ENCODE peak calls at places on chromosomes 12 and 14, in five cellular contexts. One of them, this sample, is unnamed. For H3K27me3 and H3K36me3, the result is how much of the 10 kb centered on the place peaks cover.

GRCh38 chr12:114476159-114476558 is 70.2 kb upstream of the TBX5 start:
- DNase-seq in heart left ventricle: no peak
- DNase-seq in GM23338: peak
- DNase-seq in endothelial cell of umbilical vein: no peak
- DNase-seq in HCT116: peak
- DNase-seq in this sample: no peak

GRCh38 chr12:92002673-92003382 is 142.8 kb downstream of the BTG1 start:
- DNase-seq in heart left ventricle: no peak
- DNase-seq in GM23338: no peak
- DNase-seq in endothelial cell of umbilical vein: peak
- DNase-seq in HCT116: no peak
- DNase-seq in this sample: no peak

GRCh38 chr12:32477714-32478113 is 78.4 kb downstream of the FGD4 start:
- DNase-seq in heart left ventricle: no peak
- DNase-seq in GM23338: no peak
- DNase-seq in endothelial cell of umbilical vein: no peak
- DNase-seq in HCT116: no peak
- DNase-seq in this sample: no peak

GRCh38 chr14:31510222-31510621 is 22.4 kb upstream of the GPR33 start:
- DNase-seq in heart left ventricle: no peak
- DNase-seq in GM23338: peak
- DNase-seq in endothelial cell of umbilical vein: peak
- DNase-seq in HCT116: peak
- DNase-seq in this sample: no peak

GRCh38 chr12:39935839-39936238 is 170.0 kb downstream of the SLC2A13 start:
- DNase-seq in heart left ventricle: no peak
- DNase-seq in GM23338: no peak
- DNase-seq in endothelial cell of umbilical vein: no peak
- DNase-seq in HCT116: no peak
- DNase-seq in this sample: no peak

GRCh38 chr12:39777465-39777864 is 157.9 kb upstream of the ABCD2 start:
- DNase-seq in heart left ventricle: no peak
- DNase-seq in GM23338: no peak
- DNase-seq in endothelial cell of umbilical vein: no peak
- DNase-seq in HCT116: no peak
- DNase-seq in this sample: no peak

GRCh38 chr14:24734917-24735500 is 101.0 kb upstream of the GZMB start:
- DNase-seq in heart left ventricle: no peak
- DNase-seq in GM23338: peak
- DNase-seq in endothelial cell of umbilical vein: peak
- DNase-seq in HCT116: peak
- DNase-seq in this sample: peak

GRCh38 chr12:92759634-92760268 is 57.0 kb downstream of the PLEKHG7 start:
- DNase-seq in heart left ventricle: no peak
- DNase-seq in GM23338: no peak
- DNase-seq in endothelial cell of umbilical vein: peak
- DNase-seq in HCT116: peak
- DNase-seq in this sample: peak

GRCh38 chr12:57776247-57776587 is 3.8 kb downstream of the EEF1AKMT3 start:
- DNase-seq in heart left ventricle: no peak
- DNase-seq in GM23338: no peak
- DNase-seq in endothelial cell of umbilical vein: no peak
- DNase-seq in HCT116: no peak
- DNase-seq in this sample: no peak

GRCh38 chr14:68589447-68590232 is 203.2 kb downstream of the ZFP36L1 start:
- DNase-seq in heart left ventricle: peak
- DNase-seq in GM23338: no peak
- DNase-seq in endothelial cell of umbilical vein: no peak
- DNase-seq in HCT116: no peak
- DNase-seq in this sample: no peak

GRCh38 chr14:23043749-23044148 is 1.7 kb downstream of the PSMB11 start:
- DNase-seq in heart left ventricle: no peak
- DNase-seq in GM23338: no peak
- DNase-seq in endothelial cell of umbilical vein: no peak
- DNase-seq in HCT116: no peak
- DNase-seq in this sample: no peak

GRCh38 chr12:13880613-13881012 is 100.8 kb downstream of the GRIN2B start:
- DNase-seq in heart left ventricle: no peak
- DNase-seq in GM23338: no peak
- DNase-seq in endothelial cell of umbilical vein: no peak
- DNase-seq in HCT116: no peak
- DNase-seq in this sample: no peak

GRCh38 chr12:68476786-68477185 is 133.9 kb upstream of the RAP1B start:
- DNase-seq in heart left ventricle: no peak
- DNase-seq in GM23338: no peak
- DNase-seq in endothelial cell of umbilical vein: no peak
- DNase-seq in HCT116: no peak
- DNase-seq in this sample: no peak

GRCh38 chr12:119669744-119670472 is 2.0 kb downstream of the PRKAB1 start:
- DNase-seq in heart left ventricle: no peak
- DNase-seq in GM23338: no peak
- DNase-seq in endothelial cell of umbilical vein: peak
- DNase-seq in HCT116: no peak
- DNase-seq in this sample: peak

GRCh38 chr14:87066221-87066817 is 926.7 kb downstream of the GALC start:
- DNase-seq in heart left ventricle: no peak
- DNase-seq in GM23338: peak
- DNase-seq in endothelial cell of umbilical vein: no peak
- DNase-seq in HCT116: no peak
- DNase-seq in this sample: no peak

GRCh38 chr12:103786201-103786600 is 54.8 kb downstream of the NT5DC3 start:
- DNase-seq in heart left ventricle: no peak
- DNase-seq in GM23338: no peak
- DNase-seq in endothelial cell of umbilical vein: no peak
- DNase-seq in HCT116: no peak
- DNase-seq in this sample: no peak

GRCh38 chr12:103782399-103782798 is 58.6 kb downstream of the NT5DC3 start:
- DNase-seq in heart left ventricle: no peak
- DNase-seq in GM23338: no peak
- DNase-seq in endothelial cell of umbilical vein: no peak
- DNase-seq in HCT116: no peak
- DNase-seq in this sample: no peak

GRCh38 chr12:103785243-103786031 is 55.6 kb downstream of the NT5DC3 start:
- DNase-seq in heart left ventricle: no peak
- DNase-seq in GM23338: no peak
- DNase-seq in endothelial cell of umbilical vein: no peak
- DNase-seq in HCT116: no peak
- DNase-seq in this sample: no peak

GRCh38 chr12:103780992-103781391 is 60.0 kb downstream of the NT5DC3 start:
- DNase-seq in heart left ventricle: no peak
- DNase-seq in GM23338: no peak
- DNase-seq in endothelial cell of umbilical vein: no peak
- DNase-seq in HCT116: no peak
- DNase-seq in this sample: no peak

DNA sequence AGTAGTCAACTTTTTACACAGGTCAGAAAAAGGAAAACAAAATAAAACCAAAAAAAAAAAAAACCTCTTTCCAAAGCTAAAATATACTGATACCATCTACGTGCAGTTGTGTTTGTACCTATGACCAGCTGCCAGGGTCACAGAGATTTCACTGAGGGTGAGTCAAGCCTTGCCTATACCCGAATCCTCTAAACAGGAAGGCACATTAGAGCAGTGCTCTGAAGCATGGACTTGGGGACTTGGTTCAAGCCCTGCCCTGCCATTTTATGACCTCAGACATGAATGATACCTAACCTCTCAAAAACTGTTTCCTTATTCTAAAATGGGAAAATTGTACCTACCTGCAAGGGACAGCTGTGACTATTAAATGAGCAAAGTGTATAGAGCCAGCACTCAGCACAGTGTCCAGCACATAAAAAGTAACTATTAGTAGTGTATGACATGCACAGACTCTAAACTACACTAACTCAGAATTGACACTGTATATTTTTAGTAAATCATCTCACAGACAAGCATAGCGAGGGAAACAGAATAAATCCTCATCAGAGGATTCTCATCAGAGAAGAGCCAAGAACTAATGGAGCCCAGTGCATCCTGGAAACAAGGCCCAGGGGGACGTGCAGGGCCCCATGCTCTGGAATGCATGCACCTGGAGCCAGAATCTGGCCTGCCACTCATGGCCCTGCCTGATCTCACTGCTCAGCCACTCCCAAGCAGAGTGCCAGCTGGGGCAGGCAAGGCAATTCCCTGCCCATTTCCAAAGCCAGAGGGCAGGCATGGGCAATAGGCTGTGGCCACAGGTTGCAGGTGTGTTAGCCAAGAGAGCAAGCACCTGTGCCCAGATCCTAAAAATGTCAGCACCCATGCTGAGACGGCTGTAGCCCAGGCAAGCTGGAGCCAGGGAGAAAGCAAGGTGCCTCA is 57.0 kb downstream of the NT5DC3 start:
- DNase-seq in heart left ventricle: no peak
- DNase-seq in GM23338: no peak
- DNase-seq in endothelial cell of umbilical vein: no peak
- DNase-seq in HCT116: no peak
- DNase-seq in this sample: no peak
- TF ChIP-seq CTCF in heart left ventricle: peak
- TF ChIP-seq CTCF in GM23338: no peak
- TF ChIP-seq CTCF in endothelial cell of umbilical vein: no peak
- TF ChIP-seq CTCF in HCT116: peak
- TF ChIP-seq CTCF in this sample: peak

GRCh38 chr14:99674064-99674650 is 9.9 kb upstream of the CYP46A1 start:
- DNase-seq in heart left ventricle: no peak
- DNase-seq in GM23338: no peak
- DNase-seq in endothelial cell of umbilical vein: no peak
- DNase-seq in HCT116: no peak
- DNase-seq in this sample: no peak
- H3K27me3 ChIP-seq in heart left ventricle: under half
- H3K27me3 ChIP-seq in GM23338: under half
- H3K27me3 ChIP-seq in endothelial cell of umbilical vein: under half
- H3K27me3 ChIP-seq in HCT116: under half
- H3K27me3 ChIP-seq in this sample: under half

GRCh38 chr12:53289891-53290290 is 5.5 kb upstream of the PFDN5 start:
- DNase-seq in heart left ventricle: no peak
- DNase-seq in GM23338: no peak
- DNase-seq in endothelial cell of umbilical vein: peak
- DNase-seq in HCT116: no peak
- DNase-seq in this sample: no peak
- H3K36me3 ChIP-seq in heart left ventricle: under half
- H3K36me3 ChIP-seq in GM23338: under half
- H3K36me3 ChIP-seq in endothelial cell of umbilical vein: under half
- H3K36me3 ChIP-seq in HCT116: under half
- H3K36me3 ChIP-seq in this sample: under half

GRCh38 chr12:132144115-132145071 is at the start of the genes DDX51 and NOC4L:
- DNase-seq in heart left ventricle: peak
- DNase-seq in GM23338: peak
- DNase-seq in endothelial cell of umbilical vein: peak
- DNase-seq in HCT116: peak
- DNase-seq in this sample: peak
- TF ChIP-seq CTCF in heart left ventricle: no peak
- TF ChIP-seq CTCF in GM23338: peak
- TF ChIP-seq CTCF in endothelial cell of umbilical vein: no peak
- TF ChIP-seq CTCF in HCT116: no peak
- TF ChIP-seq CTCF in this sample: no peak

DNA sequence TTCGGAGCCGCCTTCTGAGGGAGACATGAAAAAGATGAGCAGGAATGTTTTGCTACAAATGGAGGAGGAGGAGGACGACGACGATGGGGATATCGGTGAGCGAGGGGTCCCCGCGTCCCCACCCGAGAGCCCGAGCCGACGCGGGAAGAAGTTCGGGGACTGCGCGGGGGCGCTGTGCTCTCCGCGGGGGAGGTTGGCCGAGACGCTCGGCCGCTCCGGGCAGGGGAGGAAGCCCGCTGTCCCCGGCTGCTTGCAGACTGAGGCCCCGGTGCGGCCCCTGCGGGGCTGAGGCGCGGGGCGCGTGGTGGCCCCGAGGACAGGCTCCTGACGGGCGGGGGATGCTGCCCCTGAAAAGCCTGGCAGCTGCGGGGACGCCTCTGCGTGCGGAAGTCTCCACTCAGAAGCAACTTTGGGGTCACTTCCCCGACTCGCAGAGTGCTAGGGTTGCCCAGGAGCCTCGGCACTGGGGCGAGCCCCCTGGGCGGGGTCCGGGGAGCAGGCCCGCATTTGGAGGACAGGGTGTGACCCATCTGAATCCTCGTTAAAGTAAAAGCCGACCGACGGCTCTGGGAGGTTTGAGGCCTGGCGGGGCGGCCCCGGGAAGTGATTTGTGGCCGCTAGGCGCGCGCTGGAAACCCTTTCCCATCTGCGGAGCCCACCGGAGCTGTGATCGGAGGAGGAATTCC is 545 bp downstream of the ANO6 start:
- DNase-seq in heart left ventricle: peak
- DNase-seq in GM23338: peak
- DNase-seq in endothelial cell of umbilical vein: peak
- DNase-seq in HCT116: no peak
- DNase-seq in this sample: no peak
- H3K27me3 ChIP-seq in heart left ventricle: under half
- H3K27me3 ChIP-seq in GM23338: under half
- H3K27me3 ChIP-seq in endothelial cell of umbilical vein: under half
- H3K27me3 ChIP-seq in HCT116: under half
- H3K27me3 ChIP-seq in this sample: under half

This sample was measured in kidney epithelial cell.